ENCODE peak calls at places on chromosome 1, in nine cellular contexts. U is stimulated activated CD4-positive, alpha-beta T cell treated with anti-CD3 and anti-CD28 coated beads, Interleukin-4, amount 100 ng/mL, for 48 hours; B is activated B cell treated with CpG ODN at 0.5 μM for 24 hours; I is neural crest cell; K is renal cortical epithelial cell; L is tibial nerve; R is astrocyte; C is ACHN; X is activated T-helper 1 cell treated with anti-CD3 and anti-CD28 coated beads, Interleukin-2, amount 50 U/mL, for 16 hours. W is an unnamed sample.
A peak's percentile ranks its signal among the peaks of the same experiment; 100 is the strongest.

GRCh38 chr1:95572962-95573361 is 339.0 kb downstream of the RWDD3 start:
- DNase-seq in U (no peak), B (no peak), I (no peak), K (no peak), L (no peak), R (no peak), C (no peak), X (no peak), W (no peak)

GRCh38 chr1:59593798-59594790 is 220.7 kb upstream of the HOOK1 start:
- DNase-seq in U (no peak), B (no peak), I (no peak), K (peak; percentile 71), L (no peak), R (no peak), C (peak; percentile 12), X (no peak), W (no peak)

GRCh38 chr1:20361805-20362381 is 71.2 kb downstream of the VWA5B1 start:
- DNase-seq in U (peak; percentile 56), B (no peak), I (peak; percentile 81), K (peak; percentile 30), L (peak; percentile 36), R (no peak), C (peak; percentile 42), X (no peak), W (no peak)

GRCh38 chr1:56202743-56203142 is 376.6 kb downstream of the PLPP3 start:
- DNase-seq in U (no peak), B (no peak), I (no peak), K (peak; percentile 13), L (no peak), R (no peak), C (no peak), X (no peak), W (no peak)

GRCh38 chr1:52323731-52324130 is 42.3 kb downstream of the CC2D1B start:
- DNase-seq in U (no peak), B (no peak), I (no peak), K (no peak), L (no peak), R (no peak), C (no peak), X (no peak), W (no peak)

GRCh38 chr1:22114083-22115012 is 28.5 kb downstream of the WNT4 start:
- DNase-seq in U (no peak), B (no peak), I (no peak), K (no peak), L (no peak), R (peak; percentile 81), C (no peak), X (no peak), W (no peak)

GRCh38 chr1:56094168-56094567 is 485.2 kb downstream of the PLPP3 start:
- DNase-seq in U (no peak), B (no peak), I (no peak), K (no peak), L (no peak), R (no peak), C (no peak), X (no peak), W (no peak)

GRCh38 chr1:177779325-177779965 is 190.4 kb downstream of the SEC16B start:
- DNase-seq in U (no peak), B (no peak), I (no peak), K (no peak), L (no peak), R (no peak), C (no peak), X (no peak), W (no peak)

GRCh38 chr1:7366955-7367665 is 404.0 kb upstream of the VAMP3 start:
- DNase-seq in U (no peak), B (no peak), I (no peak), K (no peak), L (no peak), R (no peak), C (no peak), X (no peak), W (no peak)

GRCh38 chr1:43858324-43858723 is 75.3 kb upstream of the ARTN start:
- DNase-seq in U (no peak), B (no peak), I (no peak), K (peak; percentile 63), L (peak; percentile 62), R (peak; percentile 100), C (no peak), X (no peak), W (no peak)

GRCh38 chr1:91428182-91428798 is 23.7 kb upstream of the HFM1 start:
- DNase-seq in U (no peak), B (no peak), I (peak; percentile 8), K (peak; percentile 29), L (no peak), R (no peak), C (peak; percentile 21), X (no peak), W (no peak)

GRCh38 chr1:205961405-205961804 is 18.1 kb upstream of the SLC26A9 start:
- DNase-seq in U (no peak), B (no peak), I (no peak), K (peak; percentile 49), L (no peak), R (no peak), C (no peak), X (no peak), W (no peak)

GRCh38 chr1:156592910-156593732 is 1.5 kb downstream of the NAXE start:
- DNase-seq in U (no peak), B (no peak), I (no peak), K (no peak), L (no peak), R (no peak), C (no peak), X (no peak), W (no peak)

GRCh38 chr1:87981386-87981785 is 652.7 kb downstream of the LMO4 start:
- DNase-seq in U (no peak), B (no peak), I (no peak), K (no peak), L (no peak), R (no peak), C (no peak), X (no peak), W (no peak)

GRCh38 chr1:226920446-226920894 is 19.6 kb upstream of the COQ8A start:
- DNase-seq in U (no peak), B (no peak), I (no peak), K (no peak), L (no peak), R (no peak), C (no peak), X (no peak), W (no peak)

GRCh38 chr1:41773144-41773571 is 145.6 kb downstream of the HIVEP3 start:
- DNase-seq in U (no peak), B (no peak), I (no peak), K (peak; percentile 88), L (peak; percentile 62), R (peak; percentile 65), C (no peak), X (no peak), W (no peak)

GRCh38 chr1:20366766-20367602 is 76.3 kb downstream of the VWA5B1 start:
- DNase-seq in U (no peak), B (no peak), I (peak; percentile 46), K (peak; percentile 29), L (no peak), R (peak; percentile 42), C (peak; percentile 54), X (no peak), W (no peak)

GRCh38 chr1:50419192-50419906 is 3.9 kb downstream of the DMRTA2 start:
- DNase-seq in U (no peak), B (no peak), I (no peak), K (no peak), L (no peak), R (no peak), C (no peak), X (no peak), W (no peak)

GRCh38 chr1:159188375-159188788 is 16.3 kb upstream of the ACKR1 start:
- DNase-seq in U (no peak), B (peak; percentile 64), I (peak; percentile 67), K (peak; percentile 23), L (peak; percentile 35), R (peak; percentile 3), C (no peak), X (no peak), W (no peak)

GRCh38 chr1:159790237-159790917 is 9.6 kb downstream of the DUSP23 start:
- DNase-seq in U (no peak), B (no peak), I (no peak), K (peak; percentile 34), L (no peak), R (no peak), C (peak; percentile 57), X (no peak), W (no peak)

GRCh38 chr1:26949266-26949925 is 10.9 kb downstream of the KDF1 start:
- DNase-seq in U (no peak), B (no peak), I (no peak), K (no peak), L (no peak), R (no peak), C (no peak), X (no peak), W (no peak)

GRCh38 chr1:30779294-30780071 is 21.9 kb upstream of the LAPTM5 start:
- DNase-seq in U (peak; percentile 99), B (peak; percentile 96), I (peak; percentile 98), K (peak; percentile 33), L (peak; percentile 96), R (no peak), C (peak; percentile 66), X (peak; percentile 87), W (peak; percentile 83)

GRCh38 chr1:72060466-72060865 is 221.9 kb downstream of the NEGR1 start:
- DNase-seq in U (no peak), B (no peak), I (no peak), K (no peak), L (no peak), R (no peak), C (no peak), X (no peak), W (no peak)

GRCh38 chr1:200247513-200247912 is 162.3 kb downstream of the ZNF281 start:
- DNase-seq in U (no peak), B (no peak), I (no peak), K (peak; percentile 54), L (no peak), R (no peak), C (no peak), X (no peak), W (no peak)

GRCh38 chr1:214506972-214507431 is 44.4 kb downstream of the PTPN14 start:
- DNase-seq in U (no peak), B (no peak), I (no peak), K (peak; percentile 94), L (no peak), R (peak; percentile 39), C (peak; percentile 83), X (no peak), W (no peak)

GRCh38 chr1:2382621-2383361 is 8.6 kb downstream of the MORN1 start:
- DNase-seq in U (no peak), B (no peak), I (peak; percentile 56), K (peak; percentile 18), L (no peak), R (no peak), C (peak; percentile 49), X (no peak), W (no peak)

GRCh38 chr1:56576880-56577858 is 2.2 kb downstream of the PLPP3 start:
- DNase-seq in U (no peak), B (no peak), I (no peak), K (peak; percentile 58), L (peak; percentile 36), R (no peak), C (no peak), X (no peak), W (no peak)